ENCODE peak calls at places on chromosome X, in six cellular contexts. N, H, W, D, U and M are unnamed samples.

GRCh38 chrX:29911673-29912072 is 303.7 kb upstream of the MAGEB2 start:
- DNase-seq in N (peak; percentile 4), H (no peak), W (no peak), D (no peak), U (no peak), M (no peak)

GRCh38 chrX:27918799-27919198 is 62.5 kb downstream of the DCAF8L1 start:
- DNase-seq in N (no peak), H (no peak), W (no peak), D (no peak), U (no peak), M (no peak)

GRCh38 chrX:36867143-36867542 is 141.0 kb upstream of the FAM47C start:
- DNase-seq in N (peak; percentile 20), H (peak; percentile 8), W (peak; percentile 6), D (no peak), U (no peak), M (no peak)

GRCh38 chrX:50211510-50211909 is 6.9 kb downstream of the CCNB3 start:
- DNase-seq in N (peak; percentile 32), H (no peak), W (peak; percentile 25), D (no peak), U (no peak), M (no peak)

GRCh38 chrX:123665197-123665596 is 67.7 kb downstream of the THOC2 start:
- DNase-seq in N (no peak), H (no peak), W (no peak), D (no peak), U (no peak), M (no peak)

GRCh38 chrX:24550166-24550565 is 85.1 kb downstream of the PDK3 start:
- DNase-seq in N (peak; percentile 37), H (no peak), W (no peak), D (no peak), U (no peak), M (no peak)

GRCh38 chrX:148928803-148929202 is 428.4 kb downstream of the AFF2 start:
- DNase-seq in N (peak; percentile 71), H (peak; percentile 36), W (no peak), D (no peak), U (no peak), M (no peak)

GRCh38 chrX:119516157-119516702 is 48.0 kb downstream of the SLC25A5 start:
- DNase-seq in N (peak; percentile 50), H (peak; percentile 32), W (peak; percentile 68), D (no peak), U (no peak), M (peak; percentile 39)

GRCh38 chrX:134472041-134472440 is 12.1 kb downstream of the HPRT1 start:
- DNase-seq in N (no peak), H (no peak), W (no peak), D (no peak), U (no peak), M (no peak)

GRCh38 chrX:140317462-140317861 is 187.4 kb downstream of the SOX3 start:
- DNase-seq in N (no peak), H (no peak), W (peak; percentile 4), D (no peak), U (no peak), M (no peak)

GRCh38 chrX:107227780-107228485 is 21.5 kb downstream of the DNAAF6 start:
- DNase-seq in N (no peak), H (no peak), W (no peak), D (no peak), U (no peak), M (no peak)

GRCh38 chrX:38561951-38562719 is 793 bp downstream of the TSPAN7 start:
- DNase-seq in N (no peak), H (no peak), W (peak; percentile 3), D (peak; percentile 21), U (peak; percentile 63), M (no peak)

GRCh38 chrX:111100191-111100590 is 4.2 kb downstream of the PAK3 start:
- DNase-seq in N (peak; percentile 45), H (peak; percentile 17), W (peak; percentile 77), D (no peak), U (no peak), M (no peak)

GRCh38 chrX:130728208-130728607 is 174.8 kb downstream of the ENOX2 start:
- DNase-seq in N (peak; percentile 64), H (no peak), W (no peak), D (no peak), U (no peak), M (no peak)

GRCh38 chrX:74924449-74925209 is 623 bp downstream of the NEXMIF start:
- DNase-seq in N (peak; percentile 1), H (no peak), W (peak; percentile 52), D (peak; percentile 17), U (peak; percentile 73), M (no peak)

GRCh38 chrX:134898450-134898849 is 92.3 kb upstream of the SMIM10 start:
- DNase-seq in N (no peak), H (no peak), W (no peak), D (no peak), U (no peak), M (no peak)

GRCh38 chrX:10326578-10326977 is 169.8 kb downstream of the CLCN4 start:
- DNase-seq in N (peak; percentile 55), H (peak; percentile 23), W (no peak), D (no peak), U (no peak), M (no peak)